ENCODE peak calls at places on chromosomes 6 and 20, in ten cellular contexts. S is transverse colon, T is HCT116, O is upper lobe of left lung, R is spleen, B is K562, V is Panc1, Q is sigmoid colon, K is prostate gland, G is HL-60. E is an unnamed sample.
A peak's percentile ranks its signal among the peaks of the same experiment; 100 is the strongest.

GRCh38 chr20:8749986-8750385 is 318.9 kb upstream of the PLCB4 start:
- DNase-seq in S (no peak), T (no peak), O (no peak), R (no peak), B (no peak), V (no peak), Q (no peak), K (no peak), G (no peak), E (no peak)

GRCh38 chr6:26235240-26235730 is 129.7 kb upstream of the BTN3A2 start:
- DNase-seq in S (no peak), T (no peak), O (no peak), R (no peak), B (peak; percentile 41), V (no peak), Q (no peak), K (no peak), G (no peak), E (no peak)

GRCh38 chr20:58587467-58587866 is 63.6 kb upstream of the STX16 start:
- DNase-seq in S (no peak), T (no peak), O (no peak), R (peak; percentile 20), B (no peak), V (no peak), Q (peak; percentile 21), K (no peak), G (no peak), E (no peak)

GRCh38 chr20:16974080-16974854 is 226.1 kb downstream of the OTOR start:
- DNase-seq in S (no peak), T (no peak), O (no peak), R (no peak), B (no peak), V (no peak), Q (no peak), K (no peak), G (no peak), E (no peak)

GRCh38 chr6:63573899-63574553 is 1.7 kb downstream of the LOC128125822 start:
- DNase-seq in S (peak; percentile 57), T (peak; percentile 62), O (peak; percentile 49), R (no peak), B (peak; percentile 82), V (no peak), Q (no peak), K (no peak), G (no peak), E (no peak)

GRCh38 chr6:158799051-158799792 is 19.9 kb downstream of the EZR start:
- DNase-seq in S (peak; percentile 59), T (no peak), O (peak; percentile 48), R (no peak), B (no peak), V (no peak), Q (no peak), K (peak; percentile 89), G (no peak), E (peak; percentile 93)

GRCh38 chr20:54037525-54037924 is 32.9 kb downstream of the BCAS1 start:
- DNase-seq in S (no peak), T (no peak), O (no peak), R (no peak), B (no peak), V (no peak), Q (no peak), K (no peak), G (no peak), E (no peak)

GRCh38 chr6:101578306-101578705 is 184.8 kb downstream of the GRIK2 start:
- DNase-seq in S (no peak), T (no peak), O (no peak), R (no peak), B (no peak), V (no peak), Q (no peak), K (no peak), G (no peak), E (no peak)

GRCh38 chr20:33554914-33555420 is 65.1 kb downstream of the CBFA2T2 start:
- DNase-seq in S (no peak), T (peak; percentile 24), O (peak; percentile 24), R (no peak), B (peak; percentile 25), V (peak; percentile 69), Q (no peak), K (peak; percentile 74), G (no peak), E (peak; percentile 79)

DNA sequence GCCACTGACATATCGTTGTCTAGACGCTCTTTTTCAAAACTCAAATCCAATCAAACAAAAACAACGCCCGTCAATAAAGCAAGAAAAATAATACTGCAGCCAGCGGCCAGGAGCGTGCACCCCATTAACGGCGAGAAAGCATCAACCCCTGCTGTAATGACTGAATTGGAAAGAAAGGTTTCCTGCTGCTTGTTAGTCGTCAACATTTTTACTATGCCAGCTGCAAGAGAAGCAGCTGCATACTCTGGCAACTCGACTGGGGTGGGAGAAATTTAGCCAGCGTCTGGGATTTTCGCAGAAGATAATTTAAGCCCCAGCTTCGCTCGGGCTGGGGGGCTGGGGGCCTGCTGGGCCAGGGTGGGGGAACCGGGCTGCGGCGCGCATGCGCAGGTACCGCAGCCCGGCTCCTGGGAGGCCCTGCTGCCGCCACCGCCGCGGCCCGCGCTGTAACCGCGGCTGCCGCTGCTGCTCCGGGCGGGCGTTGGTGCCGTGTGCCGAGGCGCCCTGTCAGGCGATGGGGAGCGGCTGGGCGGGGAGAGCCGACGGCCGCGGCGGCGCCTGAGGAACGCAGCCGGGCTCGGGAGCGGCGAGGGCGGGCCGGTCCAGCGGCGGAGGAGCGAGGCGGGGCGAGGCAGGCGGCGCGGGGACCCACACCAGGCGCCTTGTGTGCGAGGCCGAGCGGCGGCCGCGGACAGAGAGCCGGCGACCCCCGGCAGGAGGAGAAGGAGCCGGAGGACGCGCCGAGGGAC is 732 bp upstream of the STXBP5 start:
- DNase-seq in S (peak; percentile 81), T (peak; percentile 24), O (peak; percentile 55), R (peak; percentile 94), B (peak; percentile 87), V (no peak), Q (peak; percentile 82), K (peak; percentile 50), G (no peak), E (peak; percentile 56)
- TF ChIP-seq POLR2AphosphoS5 in S (peak; percentile 78), T (peak; percentile 83), O (peak; percentile 79), R (peak; percentile 88), B (peak; percentile 74), V (peak; percentile 62), Q (no peak), K (no peak), G (peak; percentile 4), E (peak; percentile 58)

GRCh38 chr6:110699780-110700179 is 115.5 kb downstream of the CDK19 start:
- DNase-seq in S (no peak), T (no peak), O (no peak), R (no peak), B (no peak), V (no peak), Q (no peak), K (no peak), G (no peak), E (no peak)
- TF ChIP-seq POLR2AphosphoS5 in S (no peak), T (no peak), O (no peak), R (no peak), B (no peak), V (no peak), Q (no peak), K (no peak), G (no peak), E (no peak)

GRCh38 chr20:63863021-63863797 is 1.9 kb upstream of the TPD52L2 start:
- DNase-seq in S (no peak), T (no peak), O (no peak), R (no peak), B (no peak), V (no peak), Q (no peak), K (no peak), G (no peak), E (no peak)

GRCh38 chr20:63861981-63862901 is 943 bp downstream of the ABHD16B start:
- DNase-seq in S (no peak), T (no peak), O (no peak), R (no peak), B (no peak), V (no peak), Q (no peak), K (no peak), G (no peak), E (no peak)

GRCh38 chr20:63863798-63864544 is 1.1 kb upstream of the TPD52L2 start:
- DNase-seq in S (peak; percentile 91), T (peak; percentile 60), O (peak; percentile 95), R (peak; percentile 98), B (peak; percentile 93), V (peak; percentile 54), Q (peak; percentile 93), K (peak; percentile 68), G (peak; percentile 99), E (no peak)

GRCh38 chr20:63864545-63864977 is 509 bp upstream of the TPD52L2 start:
- DNase-seq in S (no peak), T (no peak), O (no peak), R (no peak), B (no peak), V (no peak), Q (no peak), K (no peak), G (no peak), E (no peak)

DNA sequence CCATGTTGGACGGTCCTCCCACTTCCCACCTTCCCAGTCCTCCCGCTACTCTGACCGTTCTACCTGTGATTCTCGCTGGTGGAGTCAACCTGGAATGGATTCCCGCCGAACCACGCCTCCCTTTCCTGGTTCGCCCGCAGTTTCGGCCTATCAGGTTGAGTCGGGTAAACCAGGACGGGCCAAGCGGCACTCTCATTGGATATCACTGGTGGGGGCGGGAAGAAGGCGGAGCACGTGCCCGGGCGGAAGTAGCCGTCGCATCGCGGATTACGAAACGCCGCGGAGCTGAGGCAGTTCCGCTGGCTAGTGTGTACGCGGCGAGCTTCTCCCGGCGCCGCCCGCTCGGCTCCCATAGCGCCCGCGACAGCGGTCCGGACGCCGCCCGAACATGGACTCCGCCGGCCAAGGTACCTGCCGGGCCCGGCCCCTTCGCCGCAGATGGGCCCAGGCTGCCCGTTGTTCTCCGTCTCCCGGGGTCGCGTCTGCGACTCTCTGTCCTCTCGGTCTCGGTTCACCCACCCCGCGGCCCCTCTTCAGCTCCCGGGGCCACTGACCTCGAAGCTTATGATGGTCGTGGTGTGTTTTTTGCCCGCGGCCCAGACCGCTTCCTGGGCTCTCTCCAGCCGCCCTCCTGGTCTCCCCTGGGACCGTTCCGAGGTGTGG is at the start of gene TPD52L2:
- DNase-seq in S (peak; percentile 99), T (peak; percentile 100), O (peak; percentile 99), R (peak; percentile 98), B (peak; percentile 99), V (peak; percentile 96), Q (peak; percentile 99), K (peak; percentile 100), G (peak; percentile 100), E (peak; percentile 75)
- TF ChIP-seq POLR2AphosphoS5 in S (peak; percentile 97), T (peak; percentile 91), O (peak; percentile 95), R (peak; percentile 98), B (peak; percentile 85), V (peak; percentile 83), Q (peak; percentile 82), K (peak; percentile 99), G (peak; percentile 73), E (peak; percentile 86)

DNA sequence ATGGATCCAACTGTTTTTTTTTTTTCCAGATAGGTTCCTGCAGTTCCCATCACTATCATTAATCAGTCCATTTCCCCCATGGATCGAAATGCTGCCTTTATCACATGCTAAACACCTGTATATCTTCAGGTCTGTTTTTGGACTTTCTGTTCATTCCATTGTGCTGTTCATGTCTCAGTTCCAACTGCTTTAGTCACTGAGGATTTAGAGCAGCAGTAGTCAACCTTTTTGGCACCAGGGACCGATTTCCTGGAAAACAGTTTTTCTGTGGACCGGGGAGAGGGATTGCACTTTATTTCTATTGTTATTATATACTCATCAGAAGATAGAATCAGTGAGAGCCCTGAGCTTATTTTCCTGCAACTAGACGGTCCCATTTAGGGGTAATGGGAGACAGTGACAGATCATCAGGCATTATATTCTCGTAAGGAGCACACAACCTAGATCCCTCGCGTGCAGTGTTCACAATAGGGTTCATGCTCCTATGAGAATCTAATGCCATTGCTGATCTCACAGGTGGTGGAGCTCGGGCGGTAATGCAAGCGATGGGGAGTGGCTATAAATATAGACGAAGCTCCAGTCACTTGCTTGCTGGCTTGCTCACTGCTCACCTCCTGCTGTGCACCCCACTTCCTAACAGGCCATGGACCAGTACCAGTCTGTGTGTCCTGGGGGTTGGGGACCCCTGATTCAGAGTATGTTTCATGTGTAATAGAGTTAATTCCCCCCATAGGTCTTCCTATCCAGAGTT is 46.0 kb downstream of the CAP2 start:
- DNase-seq in S (no peak), T (no peak), O (no peak), R (no peak), B (no peak), V (no peak), Q (no peak), K (no peak), G (no peak), E (no peak)
- TF ChIP-seq POLR2AphosphoS5 in S (no peak), T (no peak), O (no peak), R (no peak), B (no peak), V (no peak), Q (no peak), K (no peak), G (no peak), E (no peak)